ENCODE peak calls at places on chromosomes 13 and 19, in eight cellular contexts. One of them, this sample, is unnamed.

GRCh38 chr13:28485551-28485950 is 9.4 kb downstream of the FLT1 start:
- DNase-seq in prostate gland: no peak
- DNase-seq in upper lobe of left lung: no peak
- DNase-seq in transverse colon: no peak
- DNase-seq in HepG2: no peak
- DNase-seq in spleen: no peak
- DNase-seq in K562: no peak
- DNase-seq in suprapubic skin: no peak
- DNase-seq in this sample: no peak

GRCh38 chr13:33003458-33004019 is 12.7 kb upstream of the KL start:
- DNase-seq in transverse colon: no peak
- DNase-seq in HepG2: no peak
- DNase-seq in upper lobe of left lung: no peak
- DNase-seq in K562: no peak
- DNase-seq in prostate gland: no peak
- DNase-seq in suprapubic skin: no peak
- DNase-seq in spleen: no peak
- DNase-seq in this sample: no peak

GRCh38 chr13:43305416-43305815 is 282.0 kb downstream of the DNAJC15 start:
- DNase-seq in HepG2: no peak
- DNase-seq in K562: no peak
- DNase-seq in suprapubic skin: no peak
- DNase-seq in upper lobe of left lung: no peak
- DNase-seq in prostate gland: no peak
- DNase-seq in transverse colon: no peak
- DNase-seq in spleen: no peak
- DNase-seq in this sample: no peak

GRCh38 chr19:33284146-33284643 is 18.1 kb downstream of the CEBPA start:
- DNase-seq in suprapubic skin: no peak
- DNase-seq in transverse colon: no peak
- DNase-seq in spleen: no peak
- DNase-seq in K562: no peak
- DNase-seq in prostate gland: no peak
- DNase-seq in HepG2: no peak
- DNase-seq in upper lobe of left lung: no peak
- DNase-seq in this sample: no peak

GRCh38 chr19:39307233-39307821 is 11.1 kb downstream of the IFNL1 start:
- DNase-seq in HepG2: no peak
- DNase-seq in prostate gland: no peak
- DNase-seq in transverse colon: peak
- DNase-seq in suprapubic skin: peak
- DNase-seq in upper lobe of left lung: peak
- DNase-seq in spleen: peak
- DNase-seq in K562: no peak
- DNase-seq in this sample: no peak

GRCh38 chr19:16627194-16627927 is 643 bp downstream of the MED26 start:
- DNase-seq in prostate gland: no peak
- DNase-seq in transverse colon: peak
- DNase-seq in K562: no peak
- DNase-seq in upper lobe of left lung: peak
- DNase-seq in HepG2: peak
- DNase-seq in spleen: no peak
- DNase-seq in suprapubic skin: peak
- DNase-seq in this sample: no peak

GRCh38 chr13:95185851-95186250 is 115.4 kb downstream of the ABCC4 start:
- DNase-seq in suprapubic skin: no peak
- DNase-seq in upper lobe of left lung: peak
- DNase-seq in prostate gland: no peak
- DNase-seq in HepG2: no peak
- DNase-seq in spleen: no peak
- DNase-seq in transverse colon: no peak
- DNase-seq in K562: no peak
- DNase-seq in this sample: no peak

GRCh38 chr13:32811297-32811800 is 204.9 kb upstream of the KL start:
- DNase-seq in upper lobe of left lung: no peak
- DNase-seq in spleen: no peak
- DNase-seq in HepG2: no peak
- DNase-seq in suprapubic skin: no peak
- DNase-seq in transverse colon: peak
- DNase-seq in prostate gland: peak
- DNase-seq in K562: no peak
- DNase-seq in this sample: peak

GRCh38 chr19:37943480-37943879 is 36.5 kb downstream of the SIPA1L3 start:
- DNase-seq in suprapubic skin: no peak
- DNase-seq in transverse colon: peak
- DNase-seq in K562: peak
- DNase-seq in HepG2: no peak
- DNase-seq in prostate gland: no peak
- DNase-seq in spleen: peak
- DNase-seq in upper lobe of left lung: no peak
- DNase-seq in this sample: no peak

GRCh38 chr19:35745328-35746086 is at the start of the genes PSENEN and U2AF1L4:
- DNase-seq in upper lobe of left lung: peak
- DNase-seq in prostate gland: peak
- DNase-seq in transverse colon: peak
- DNase-seq in spleen: peak
- DNase-seq in suprapubic skin: peak
- DNase-seq in HepG2: peak
- DNase-seq in K562: peak
- DNase-seq in this sample: peak
- TF ChIP-seq POLR2A in upper lobe of left lung: no peak
- TF ChIP-seq POLR2A in prostate gland: peak
- TF ChIP-seq POLR2A in transverse colon: peak
- TF ChIP-seq POLR2A in spleen: peak
- TF ChIP-seq POLR2A in suprapubic skin: no peak
- TF ChIP-seq POLR2A in HepG2: peak
- TF ChIP-seq POLR2A in K562: peak
- TF ChIP-seq POLR2A in this sample: peak

GRCh38 chr19:10620786-10621185 is 4.6 kb upstream of the SLC44A2 start:
- DNase-seq in upper lobe of left lung: no peak
- DNase-seq in suprapubic skin: no peak
- DNase-seq in HepG2: no peak
- DNase-seq in spleen: no peak
- DNase-seq in prostate gland: no peak
- DNase-seq in K562: no peak
- DNase-seq in transverse colon: no peak
- DNase-seq in this sample: no peak

GRCh38 chr19:10621966-10622365 is 3.4 kb upstream of the SLC44A2 start:
- DNase-seq in transverse colon: no peak
- DNase-seq in prostate gland: no peak
- DNase-seq in HepG2: no peak
- DNase-seq in spleen: no peak
- DNase-seq in suprapubic skin: no peak
- DNase-seq in upper lobe of left lung: no peak
- DNase-seq in K562: no peak
- DNase-seq in this sample: no peak

GRCh38 chr19:10624585-10624984 is 768 bp upstream of the SLC44A2 start:
- DNase-seq in transverse colon: peak
- DNase-seq in prostate gland: no peak
- DNase-seq in spleen: no peak
- DNase-seq in HepG2: no peak
- DNase-seq in suprapubic skin: no peak
- DNase-seq in K562: no peak
- DNase-seq in upper lobe of left lung: no peak
- DNase-seq in this sample: no peak

GRCh38 chr19:10625762-10626138 is 397 bp downstream of the SLC44A2 start:
- DNase-seq in spleen: no peak
- DNase-seq in K562: no peak
- DNase-seq in HepG2: no peak
- DNase-seq in prostate gland: no peak
- DNase-seq in upper lobe of left lung: no peak
- DNase-seq in transverse colon: no peak
- DNase-seq in suprapubic skin: no peak
- DNase-seq in this sample: no peak

GRCh38 chr19:10625003-10625761 is at the start of gene SLC44A2:
- DNase-seq in spleen: peak
- DNase-seq in K562: peak
- DNase-seq in suprapubic skin: peak
- DNase-seq in upper lobe of left lung: peak
- DNase-seq in prostate gland: peak
- DNase-seq in transverse colon: peak
- DNase-seq in HepG2: no peak
- DNase-seq in this sample: no peak
- TF ChIP-seq POLR2AphosphoS5 in spleen: peak
- TF ChIP-seq POLR2AphosphoS5 in K562: no peak
- TF ChIP-seq POLR2AphosphoS5 in suprapubic skin: peak
- TF ChIP-seq POLR2AphosphoS5 in upper lobe of left lung: peak
- TF ChIP-seq POLR2AphosphoS5 in prostate gland: peak
- TF ChIP-seq POLR2AphosphoS5 in transverse colon: peak
- TF ChIP-seq POLR2AphosphoS5 in HepG2: no peak
- TF ChIP-seq POLR2AphosphoS5 in this sample: no peak

GRCh38 chr19:18373892-18374629 is 11.9 kb upstream of the GDF15 start:
- DNase-seq in spleen: peak
- DNase-seq in K562: peak
- DNase-seq in suprapubic skin: peak
- DNase-seq in upper lobe of left lung: peak
- DNase-seq in HepG2: peak
- DNase-seq in transverse colon: peak
- DNase-seq in prostate gland: peak
- DNase-seq in this sample: peak
- TF ChIP-seq POLR2A in spleen: no peak
- TF ChIP-seq POLR2A in K562: peak
- TF ChIP-seq POLR2A in suprapubic skin: no peak
- TF ChIP-seq POLR2A in upper lobe of left lung: no peak
- TF ChIP-seq POLR2A in HepG2: peak
- TF ChIP-seq POLR2A in transverse colon: no peak
- TF ChIP-seq POLR2A in prostate gland: no peak
- TF ChIP-seq POLR2A in this sample: peak

GRCh38 chr13:90918551-90918950 is 428.9 kb upstream of the MIR17HG start:
- DNase-seq in spleen: no peak
- DNase-seq in upper lobe of left lung: no peak
- DNase-seq in prostate gland: no peak
- DNase-seq in transverse colon: no peak
- DNase-seq in HepG2: no peak
- DNase-seq in K562: no peak
- DNase-seq in suprapubic skin: no peak
- DNase-seq in this sample: no peak
- TF ChIP-seq POLR2AphosphoS5 in spleen: no peak
- TF ChIP-seq POLR2AphosphoS5 in upper lobe of left lung: no peak
- TF ChIP-seq POLR2AphosphoS5 in prostate gland: no peak
- TF ChIP-seq POLR2AphosphoS5 in transverse colon: no peak
- TF ChIP-seq POLR2AphosphoS5 in HepG2: no peak
- TF ChIP-seq POLR2AphosphoS5 in K562: no peak
- TF ChIP-seq POLR2AphosphoS5 in suprapubic skin: no peak
- TF ChIP-seq POLR2AphosphoS5 in this sample: no peak

DNA sequence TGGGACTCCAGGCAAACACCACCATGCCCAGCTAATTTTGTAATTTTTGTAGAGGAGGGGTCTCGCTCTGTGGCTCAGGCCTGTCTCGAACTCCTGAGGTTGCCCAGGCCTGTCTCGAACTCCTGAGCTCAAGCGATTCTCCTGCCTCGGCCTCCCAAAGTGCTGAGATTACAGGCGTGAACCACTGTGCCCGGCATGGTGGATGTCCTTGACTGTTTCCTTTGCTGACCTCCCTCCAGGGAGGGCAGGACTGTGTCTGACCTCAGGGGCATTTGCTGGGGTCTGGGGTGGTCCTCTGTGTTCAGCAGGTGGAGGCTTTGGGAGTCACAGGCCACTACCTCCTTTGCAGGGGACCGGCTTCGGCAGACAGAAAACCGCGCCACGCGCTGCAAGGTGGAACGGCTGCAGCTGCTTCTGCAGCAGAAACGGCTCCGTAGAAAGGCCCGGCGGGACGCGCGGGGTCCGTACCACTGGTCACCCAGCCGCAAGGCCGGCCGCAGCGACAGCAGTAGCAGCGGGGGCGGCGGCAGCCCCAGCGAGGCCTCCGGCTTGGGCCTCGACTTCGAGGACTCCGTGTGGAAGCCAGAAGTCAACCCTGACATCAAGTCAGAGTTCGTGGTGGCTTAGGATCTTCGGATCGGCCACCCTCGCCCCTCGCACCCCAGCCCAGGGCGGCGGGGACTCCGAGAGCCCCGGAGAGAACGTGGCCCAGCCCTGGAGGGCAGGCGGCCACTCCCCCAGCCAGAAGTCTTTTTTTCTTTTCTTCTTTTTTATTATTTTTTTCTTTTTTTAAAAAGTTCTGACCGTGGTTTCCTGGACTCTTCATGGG is 8.5 kb downstream of the MIDN start:
- DNase-seq in HepG2: no peak
- DNase-seq in upper lobe of left lung: no peak
- DNase-seq in spleen: peak
- DNase-seq in prostate gland: no peak
- DNase-seq in suprapubic skin: no peak
- DNase-seq in transverse colon: peak
- DNase-seq in K562: no peak
- DNase-seq in this sample: no peak
- TF ChIP-seq POLR2A in HepG2: peak
- TF ChIP-seq POLR2A in upper lobe of left lung: no peak
- TF ChIP-seq POLR2A in spleen: no peak
- TF ChIP-seq POLR2A in prostate gland: no peak
- TF ChIP-seq POLR2A in suprapubic skin: no peak
- TF ChIP-seq POLR2A in transverse colon: peak
- TF ChIP-seq POLR2A in K562: peak
- TF ChIP-seq POLR2A in this sample: no peak

GRCh38 chr19:12727745-12728433 is 4.2 kb upstream of the TNPO2 start:
- DNase-seq in K562: no peak
- DNase-seq in suprapubic skin: no peak
- DNase-seq in HepG2: no peak
- DNase-seq in prostate gland: no peak
- DNase-seq in transverse colon: no peak
- DNase-seq in upper lobe of left lung: no peak
- DNase-seq in spleen: no peak
- DNase-seq in this sample: no peak
- TF ChIP-seq POLR2AphosphoS5 in K562: no peak
- TF ChIP-seq POLR2AphosphoS5 in suprapubic skin: no peak
- TF ChIP-seq POLR2AphosphoS5 in HepG2: no peak
- TF ChIP-seq POLR2AphosphoS5 in prostate gland: no peak
- TF ChIP-seq POLR2AphosphoS5 in transverse colon: no peak
- TF ChIP-seq POLR2AphosphoS5 in upper lobe of left lung: no peak
- TF ChIP-seq POLR2AphosphoS5 in spleen: no peak
- TF ChIP-seq POLR2AphosphoS5 in this sample: no peak

GRCh38 chr19:58183822-58184215 is 958 bp downstream of the ZNF274 start:
- DNase-seq in suprapubic skin: no peak
- DNase-seq in HepG2: no peak
- DNase-seq in upper lobe of left lung: no peak
- DNase-seq in prostate gland: no peak
- DNase-seq in K562: no peak
- DNase-seq in transverse colon: no peak
- DNase-seq in spleen: no peak
- DNase-seq in this sample: no peak

GRCh38 chr19:58182577-58182988 is 278 bp upstream of the ZNF274 start:
- DNase-seq in prostate gland: no peak
- DNase-seq in upper lobe of left lung: peak
- DNase-seq in suprapubic skin: no peak
- DNase-seq in spleen: no peak
- DNase-seq in HepG2: no peak
- DNase-seq in K562: peak
- DNase-seq in transverse colon: no peak
- DNase-seq in this sample: peak

GRCh38 chr19:58181902-58182576 is 822 bp upstream of the ZNF274 start:
- DNase-seq in upper lobe of left lung: peak
- DNase-seq in transverse colon: peak
- DNase-seq in prostate gland: peak
- DNase-seq in spleen: peak
- DNase-seq in HepG2: peak
- DNase-seq in K562: peak
- DNase-seq in suprapubic skin: peak
- DNase-seq in this sample: no peak

GRCh38 chr19:58182989-58183821 is at the start of gene ZNF274:
- DNase-seq in HepG2: peak
- DNase-seq in spleen: peak
- DNase-seq in suprapubic skin: peak
- DNase-seq in K562: peak
- DNase-seq in prostate gland: peak
- DNase-seq in upper lobe of left lung: peak
- DNase-seq in transverse colon: peak
- DNase-seq in this sample: peak
- TF ChIP-seq POLR2A in HepG2: peak
- TF ChIP-seq POLR2A in spleen: peak
- TF ChIP-seq POLR2A in suprapubic skin: peak
- TF ChIP-seq POLR2A in K562: peak
- TF ChIP-seq POLR2A in prostate gland: peak
- TF ChIP-seq POLR2A in upper lobe of left lung: peak
- TF ChIP-seq POLR2A in transverse colon: peak
- TF ChIP-seq POLR2A in this sample: peak

GRCh38 chr19:15288146-15288963 is 44.0 kb downstream of the BRD4 start:
- DNase-seq in HepG2: no peak
- DNase-seq in prostate gland: no peak
- DNase-seq in upper lobe of left lung: no peak
- DNase-seq in spleen: peak
- DNase-seq in suprapubic skin: no peak
- DNase-seq in transverse colon: no peak
- DNase-seq in K562: no peak
- DNase-seq in this sample: no peak
- TF ChIP-seq POLR2AphosphoS5 in HepG2: no peak
- TF ChIP-seq POLR2AphosphoS5 in prostate gland: no peak
- TF ChIP-seq POLR2AphosphoS5 in upper lobe of left lung: no peak
- TF ChIP-seq POLR2AphosphoS5 in spleen: peak
- TF ChIP-seq POLR2AphosphoS5 in suprapubic skin: no peak
- TF ChIP-seq POLR2AphosphoS5 in transverse colon: no peak
- TF ChIP-seq POLR2AphosphoS5 in K562: no peak
- TF ChIP-seq POLR2AphosphoS5 in this sample: no peak

This sample was measured in GM12892.